ENCODE peak calls at places on chromosome 1, in ten cellular contexts. N is LHCN-M2; C is stimulated activated naive CD8-positive, alpha-beta T cell treated with anti-CD3 and anti-CD28 coated beads, Interleukin-15, Interleukin-2, amounts not matched to agents 100 U/mL and 50 U/mL, for 24 hours; M is Calu3; H is BJ; U is DMS 273 treated with DMSO at 0.1 percent for 48 hours; G is M059J; I is ascending aorta; W is mesenchymal stem cell; K is small intestine. Q is an unnamed sample.

GRCh38 chr1:198265073-198265661 is 108.4 kb downstream of the NEK7 start:
- DNase-seq in N (no peak), C (no peak), M (no peak), H (no peak), U (no peak), G (peak; percentile 90), I (no peak), W (peak; percentile 50), K (peak; percentile 76), Q (no peak)

GRCh38 chr1:46749921-46750404 is 31.0 kb upstream of the EFCAB14 start:
- DNase-seq in N (no peak), C (no peak), M (no peak), H (no peak), U (no peak), G (peak; percentile 8), I (no peak), W (no peak), K (peak; percentile 48), Q (no peak)

GRCh38 chr1:88680446-88680845 is 3.6 kb upstream of the PKN2 start:
- DNase-seq in N (no peak), C (no peak), M (no peak), H (no peak), U (no peak), G (peak; percentile 26), I (no peak), W (peak; percentile 50), K (no peak), Q (no peak)

GRCh38 chr1:160261526-160261877 is 847 bp downstream of the DCAF8 start:
- DNase-seq in N (peak; percentile 78), C (peak; percentile 72), M (peak; percentile 60), H (peak; percentile 45), U (peak; percentile 27), G (peak; percentile 93), I (no peak), W (peak; percentile 97), K (peak; percentile 71), Q (peak; percentile 48)

GRCh38 chr1:43973981-43974442 is 748 bp upstream of the ATP6V0B start:
- DNase-seq in N (no peak), C (peak; percentile 19), M (no peak), H (no peak), U (no peak), G (peak; percentile 34), I (no peak), W (no peak), K (no peak), Q (no peak)

GRCh38 chr1:199010933-199011332 is 372.1 kb downstream of the PTPRC start:
- DNase-seq in N (no peak), C (no peak), M (no peak), H (no peak), U (no peak), G (no peak), I (no peak), W (peak; percentile 67), K (no peak), Q (no peak)

GRCh38 chr1:46616277-46617107 is at the start of gene MOB3C:
- DNase-seq in N (peak; percentile 78), C (peak; percentile 72), M (peak; percentile 71), H (no peak), U (no peak), G (peak; percentile 83), I (peak; percentile 80), W (peak; percentile 87), K (peak; percentile 79), Q (peak; percentile 77)

GRCh38 chr1:14946567-14947285 is 206.8 kb upstream of the TMEM51 start:
- DNase-seq in N (peak; percentile 70), C (no peak), M (peak; percentile 13), H (no peak), U (no peak), G (peak; percentile 69), I (no peak), W (peak; percentile 84), K (no peak), Q (no peak)

GRCh38 chr1:221192055-221192454 is 312.8 kb downstream of the HLX start:
- DNase-seq in N (no peak), C (no peak), M (no peak), H (no peak), U (no peak), G (no peak), I (no peak), W (no peak), K (no peak), Q (no peak)

GRCh38 chr1:37932759-37933158 is 14.1 kb downstream of the INPP5B start:
- DNase-seq in N (peak; percentile 98), C (no peak), M (no peak), H (no peak), U (no peak), G (peak; percentile 83), I (no peak), W (peak; percentile 80), K (no peak), Q (no peak)

GRCh38 chr1:64072089-64072835 is 131.2 kb upstream of the UBE2U start:
- DNase-seq in N (peak; percentile 72), C (no peak), M (no peak), H (no peak), U (no peak), G (peak; percentile 74), I (no peak), W (peak; percentile 50), K (no peak), Q (no peak)

GRCh38 chr1:236489710-236490377 is 33.9 kb upstream of the LGALS8 start:
- DNase-seq in N (peak; percentile 47), C (no peak), M (peak; percentile 16), H (no peak), U (peak; percentile 27), G (peak; percentile 43), I (no peak), W (peak; percentile 52), K (peak; percentile 68), Q (peak; percentile 19)

GRCh38 chr1:210328032-210328745 is 513 bp upstream of the HHAT start:
- DNase-seq in N (no peak), C (no peak), M (no peak), H (no peak), U (no peak), G (no peak), I (no peak), W (no peak), K (no peak), Q (peak; percentile 14)

GRCh38 chr1:156151093-156151688 is 2.2 kb upstream of the SEMA4A start:
- DNase-seq in N (peak; percentile 87), C (no peak), M (no peak), H (no peak), U (no peak), G (peak; percentile 87), I (peak; percentile 55), W (peak; percentile 76), K (no peak), Q (no peak)

GRCh38 chr1:234499119-234500039 is 20.4 kb upstream of the TARBP1 start:
- DNase-seq in N (peak; percentile 86), C (peak; percentile 92), M (peak; percentile 95), H (no peak), U (peak; percentile 56), G (peak; percentile 92), I (peak; percentile 71), W (peak; percentile 85), K (peak; percentile 83), Q (peak; percentile 85)

GRCh38 chr1:1430114-1430982 is 5.1 kb upstream of the VWA1 start:
- DNase-seq in N (peak; percentile 75), C (no peak), M (peak; percentile 40), H (no peak), U (peak; percentile 75), G (peak; percentile 62), I (no peak), W (peak; percentile 69), K (no peak), Q (peak; percentile 98)

Q was measured in SJCRH30.